ENCODE peak calls at places on chromosomes 4 and X, in seven cellular contexts. U is NCI-H1105 treated with DMSO at 0.1 percent for 48 hours; S is activated T-helper 1 cell treated with anti-CD3 and anti-CD28 coated beads, Interleukin-2, amount 50 U/mL, for 16 hours; D is NCI-H2029 treated with DMSO at 0.1 percent for 48 hours; L is GM13976; K is MM.1S; H is activated CD8-positive, alpha-beta memory T cell treated with anti-CD3 and anti-CD28 coated beads, Interleukin-2, amount 50 U/mL, for 4 hours. Z is an unnamed sample.

GRCh38 chr4:143558823-143559756 is 45.6 kb downstream of the SMARCA5 start:
- DNase-seq in U (peak), S (peak), D (peak), L (peak), K (peak), H (peak), Z (peak)

GRCh38 chrX:12426420-12426819 is 288.1 kb downstream of the FRMPD4 start:
- DNase-seq in U (no peak), S (no peak), D (no peak), L (no peak), K (no peak), H (no peak), Z (no peak)

GRCh38 chrX:103733017-103733416 is 22.3 kb downstream of the TMEM31 start:
- DNase-seq in U (no peak), S (no peak), D (no peak), L (no peak), K (no peak), H (no peak), Z (no peak)

GRCh38 chr4:44319129-44319528 is 129.5 kb downstream of the KCTD8 start:
- DNase-seq in U (no peak), S (no peak), D (no peak), L (no peak), K (no peak), H (no peak), Z (no peak)

GRCh38 chr4:19286924-19287323 is 964.8 kb upstream of the SLIT2 start:
- DNase-seq in U (no peak), S (no peak), D (no peak), L (no peak), K (no peak), H (no peak), Z (no peak)

GRCh38 chr4:85953651-85954018 is 406.2 kb downstream of the MAPK10 start:
- DNase-seq in U (no peak), S (no peak), D (no peak), L (no peak), K (no peak), H (no peak), Z (no peak)

GRCh38 chr4:123599920-123600394 is 203.4 kb downstream of the SPRY1 start:
- DNase-seq in U (no peak), S (no peak), D (peak), L (peak), K (peak), H (peak), Z (peak)

GRCh38 chr4:2058264-2059033 is 678 bp upstream of the NAT8L start:
- DNase-seq in U (peak), S (no peak), D (no peak), L (no peak), K (no peak), H (no peak), Z (no peak)

GRCh38 chrX:101977091-101977490 is 45.3 kb upstream of the ZMAT1 start:
- DNase-seq in U (no peak), S (no peak), D (no peak), L (no peak), K (no peak), H (no peak), Z (no peak)